ENCODE peak calls at places on chromosome 12, in four cellular contexts. X, Z, Y and W are unnamed samples. For H3K4me1, the result is how much of the 10 kb centered on the place peaks cover.

GRCh38 chr12:65306603-65307501 is 28.4 kb downstream of the MSRB3 start:
- DNase-seq in X (peak), Z (no peak), Y (no peak), W (peak)

GRCh38 chr12:94571556-94571955 is 78.8 kb downstream of the TMCC3 start:
- DNase-seq in X (peak), Z (peak), Y (no peak), W (peak)

GRCh38 chr12:68431786-68432185 is 99.6 kb upstream of the MDM1 start:
- DNase-seq in X (no peak), Z (no peak), Y (no peak), W (no peak)

GRCh38 chr12:115349711-115350110 is 665.7 kb upstream of the TBX3 start:
- DNase-seq in X (peak), Z (no peak), Y (no peak), W (no peak)

GRCh38 chr12:62618948-62619347 is 152.3 kb downstream of the MON2 start:
- DNase-seq in X (no peak), Z (no peak), Y (no peak), W (no peak)

GRCh38 chr12:64781374-64782029 is 22.3 kb upstream of the GNS start:
- DNase-seq in X (no peak), Z (peak), Y (no peak), W (peak)

GRCh38 chr12:94074970-94075695 is 73.2 kb upstream of the PLXNC1 start:
- DNase-seq in X (peak), Z (peak), Y (no peak), W (peak)

GRCh38 chr12:114729731-114730130 is 45.8 kb upstream of the TBX3 start:
- DNase-seq in X (peak), Z (no peak), Y (no peak), W (no peak)

GRCh38 chr12:87529386-87529785 is 499.8 kb downstream of the C12orf50 start:
- DNase-seq in X (no peak), Z (no peak), Y (no peak), W (no peak)

GRCh38 chr12:90922068-90922743 is 32.8 kb downstream of the CCER1 start:
- DNase-seq in X (peak), Z (no peak), Y (no peak), W (peak)

GRCh38 chr12:71476513-71476912 is 36.9 kb downstream of the LGR5 start:
- DNase-seq in X (peak), Z (no peak), Y (no peak), W (no peak)

GRCh38 chr12:27179399-27180214 is 64.5 kb upstream of the STK38L start:
- DNase-seq in X (peak), Z (no peak), Y (no peak), W (no peak)

GRCh38 chr12:32049956-32050355 is 56.7 kb upstream of the BICD1 start:
- DNase-seq in X (peak), Z (no peak), Y (no peak), W (no peak)

GRCh38 chr12:107679346-107679745 is 6.3 kb upstream of the PWP1 start:
- DNase-seq in X (no peak), Z (no peak), Y (no peak), W (no peak)

GRCh38 chr12:75699728-75700496 is 188.5 kb upstream of the KRR1 start:
- DNase-seq in X (peak), Z (no peak), Y (no peak), W (no peak)

GRCh38 chr12:125075-125474 is 58.5 kb downstream of the IQSEC3 start:
- DNase-seq in X (no peak), Z (no peak), Y (no peak), W (no peak)

GRCh38 chr12:125105600-125105999 is 40.4 kb downstream of the AACS start:
- DNase-seq in X (no peak), Z (no peak), Y (no peak), W (no peak)

GRCh38 chr12:58202933-58203713 is 261.8 kb downstream of the ATP23 start:
- DNase-seq in X (no peak), Z (no peak), Y (no peak), W (no peak)

GRCh38 chr12:90984114-90984513 is 20.7 kb downstream of the EPYC start:
- DNase-seq in X (no peak), Z (no peak), Y (peak), W (no peak)

DNA sequence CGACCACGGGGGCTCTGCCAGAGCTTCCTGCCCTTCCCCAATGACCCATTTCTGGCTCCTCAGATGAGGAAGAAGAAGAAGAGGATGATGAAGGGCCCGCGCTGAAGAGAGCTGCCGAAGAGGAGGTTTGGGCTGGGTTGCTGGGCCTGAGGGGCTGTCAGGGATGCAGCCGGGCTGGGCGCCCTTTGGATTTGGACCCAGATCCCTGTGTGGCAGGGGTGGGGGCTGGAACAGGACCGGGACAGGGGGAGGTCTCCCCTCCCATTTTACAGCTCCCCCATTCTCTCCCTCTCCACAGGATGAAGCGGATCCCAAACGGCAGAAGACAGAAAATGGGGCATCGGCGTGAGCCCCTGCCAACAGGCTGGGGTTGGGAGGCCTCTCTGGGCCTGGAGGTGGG is 2.2 kb upstream of the LAG3 start:
- DNase-seq in X (no peak), Z (no peak), Y (no peak), W (no peak)
- H3K4me1 ChIP-seq in X (under half), Z (half or more), Y (under half), W (under half)

DNA sequence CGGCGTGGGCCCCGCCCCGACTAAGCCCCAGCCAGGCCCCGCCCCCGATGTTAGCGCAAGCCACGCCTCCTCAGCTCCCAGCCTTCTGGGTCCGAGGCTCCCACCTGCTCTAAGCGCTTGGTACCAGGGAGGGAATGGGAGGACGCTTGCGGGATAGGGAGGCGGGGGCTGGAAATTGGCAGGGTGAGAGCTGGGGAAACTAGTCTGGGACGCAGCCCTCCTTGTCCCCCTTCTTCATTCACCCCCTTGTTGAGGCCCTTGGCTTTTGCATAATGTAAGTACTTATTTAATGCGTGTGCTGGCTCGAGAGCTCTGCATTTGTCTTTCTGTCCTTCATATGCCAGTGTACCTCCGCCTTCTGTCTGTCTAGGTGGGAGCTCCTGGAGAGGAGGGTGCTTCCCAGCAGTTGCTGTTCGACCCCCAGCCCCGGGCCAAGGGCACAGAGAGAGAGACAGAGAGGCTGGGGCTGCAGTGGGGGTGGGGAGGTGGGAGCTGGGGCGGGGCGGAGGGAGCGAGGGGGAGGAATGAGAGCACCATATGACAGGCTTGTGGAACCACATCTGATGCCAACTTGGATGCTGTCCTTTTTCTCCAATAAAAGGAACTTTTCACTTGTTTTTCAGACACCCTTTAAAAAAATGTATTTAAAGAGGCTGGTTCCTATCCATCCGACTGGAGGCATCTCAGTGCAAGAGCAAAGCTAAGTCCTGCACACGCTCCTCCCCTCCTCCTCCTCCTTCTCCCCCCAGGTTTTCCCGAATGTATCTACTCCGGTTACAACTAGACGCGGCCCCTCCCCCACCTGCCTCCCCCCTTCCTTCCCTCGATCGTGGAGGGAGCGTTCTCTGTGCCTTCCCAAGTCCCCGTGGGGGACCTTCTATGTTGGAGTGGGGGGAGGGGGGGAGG is 25.6 kb upstream of the MAP1LC3B2 start:
- DNase-seq in X (peak), Z (peak), Y (peak), W (peak)
- H3K27ac ChIP-seq in X (no peak), Z (peak), Y (peak), W (no peak)

GRCh38 chr12:122063691-122064033 is 14.9 kb upstream of the MLXIP start:
- DNase-seq in X (no peak), Z (no peak), Y (no peak), W (no peak)
- H3K4me1 ChIP-seq in X (under half), Z (half or more), Y (under half), W (under half)

DNA sequence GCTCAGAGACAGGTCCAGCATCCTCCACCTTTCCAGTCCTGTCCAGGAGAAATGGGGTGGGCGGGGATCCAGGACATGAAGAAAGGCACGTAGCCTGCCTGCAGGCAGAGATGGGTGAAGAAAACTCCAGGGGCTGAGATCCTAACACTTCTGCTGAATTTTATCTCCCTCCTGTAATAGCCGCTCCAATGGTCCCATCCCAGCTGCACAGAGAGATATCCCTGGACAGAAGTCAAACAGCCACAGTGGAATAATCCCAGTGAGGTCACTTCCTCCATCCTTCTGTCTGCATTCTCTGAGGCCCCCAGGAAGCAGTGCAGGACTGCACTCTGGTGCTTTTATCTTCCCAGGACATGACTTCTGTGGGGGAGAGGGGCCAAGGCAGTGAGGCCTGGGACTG is 26.3 kb downstream of the KRT18 start:
- DNase-seq in X (no peak), Z (no peak), Y (no peak), W (no peak)
- H3K27ac ChIP-seq in X (no peak), Z (no peak), Y (no peak), W (no peak)

GRCh38 chr12:77865178-77865577 is 34.5 kb downstream of the NAV3 start:
- DNase-seq in X (no peak), Z (no peak), Y (no peak), W (no peak)

GRCh38 chr12:77855548-77855947 is 24.9 kb downstream of the NAV3 start:
- DNase-seq in X (peak), Z (no peak), Y (no peak), W (no peak)

GRCh38 chr12:77861317-77861716 is 30.6 kb downstream of the NAV3 start:
- DNase-seq in X (no peak), Z (no peak), Y (no peak), W (no peak)
- H3K4me1 ChIP-seq in X (under half), Z (under half), Y (under half), W (under half)